ENCODE peak calls at places on chromosomes 4 and X, in seven cellular contexts. R is tibial artery; H is LoVo; J is stimulated activated CD8-positive, alpha-beta memory T cell treated with anti-CD3 and anti-CD28 coated beads, Interleukin-4, amount 100 ng/mL, for 4 hours; L is NCI-H1694; Q is hepatocyte; S is IMR-90. U is an unnamed sample.

GRCh38 chr4:10015140-10015753 is 6.0 kb downstream of the SLC2A9 start:
- DNase-seq in L (peak; percentile 34), J (no peak), R (no peak), S (peak; percentile 42), H (peak; percentile 35), Q (peak; percentile 58), U (peak; percentile 51)

GRCh38 chrX:123884809-123885408 is 25.1 kb downstream of the XIAP start:
- DNase-seq in S (peak; percentile 52), J (no peak), R (no peak), L (peak; percentile 73), H (peak; percentile 46), Q (peak; percentile 73), U (peak; percentile 63)

GRCh38 chrX:134694333-134694925 is 36.2 kb upstream of the PLAC1 start:
- DNase-seq in L (no peak), S (no peak), J (no peak), H (no peak), R (no peak), Q (no peak), U (no peak)

GRCh38 chrX:47611926-47612325 is 7.7 kb downstream of the SYN1 start:
- DNase-seq in Q (no peak), J (no peak), H (no peak), R (no peak), S (no peak), L (no peak), U (no peak)

GRCh38 chrX:69216911-69217310 is 51.7 kb upstream of the PJA1 start:
- DNase-seq in H (no peak), Q (no peak), J (no peak), R (peak; percentile 66), S (peak; percentile 5), L (no peak), U (no peak)

GRCh38 chrX:54184474-54184873 is 1.4 kb upstream of the FAM120C start:
- DNase-seq in Q (no peak), J (no peak), S (no peak), H (no peak), L (no peak), R (no peak), U (no peak)

GRCh38 chrX:154411322-154411980 is at the start of gene TAFAZZIN:
- DNase-seq in H (peak; percentile 60), J (no peak), Q (peak; percentile 84), R (peak; percentile 87), L (peak; percentile 20), S (peak; percentile 52), U (peak; percentile 50)

GRCh38 chrX:48957477-48957826 is at the start of gene OTUD5:
- DNase-seq in H (no peak), R (peak; percentile 79), Q (peak; percentile 66), J (peak; percentile 66), S (no peak), L (peak; percentile 54), U (no peak)

GRCh38 chr4:3703677-3704521 is 62.3 kb upstream of the ADRA2C start:
- DNase-seq in H (no peak), Q (no peak), L (no peak), R (peak; percentile 54), J (no peak), S (no peak), U (no peak)

GRCh38 chr4:43089730-43090129 is 197.2 kb downstream of the GRXCR1 start:
- DNase-seq in H (no peak), Q (no peak), S (peak; percentile 28), R (peak; percentile 74), J (no peak), L (no peak), U (peak; percentile 11)

GRCh38 chrX:155048997-155049619 is 21.8 kb downstream of the CMC4 start:
- DNase-seq in S (peak; percentile 55), J (no peak), H (no peak), Q (peak; percentile 54), R (no peak), L (peak; percentile 56), U (peak; percentile 68)

GRCh38 chrX:129193357-129193756 is 329.9 kb downstream of the SMARCA1 start:
- DNase-seq in J (no peak), H (peak; percentile 1), L (peak; percentile 8), Q (peak; percentile 6), S (no peak), R (no peak), U (no peak)

GRCh38 chr4:123096038-123096437 is 173.6 kb upstream of the NUDT6 start:
- DNase-seq in R (no peak), J (no peak), H (no peak), Q (no peak), S (no peak), L (no peak), U (no peak)

GRCh38 chrX:47651043-47651905 is 911 bp upstream of the ELK1 start:
- DNase-seq in J (no peak), H (no peak), R (no peak), L (no peak), S (no peak), Q (no peak), U (no peak)

GRCh38 chr4:121950680-121951569 is 935 bp downstream of the TRPC3 start:
- DNase-seq in S (peak; percentile 18), R (peak; percentile 66), L (no peak), J (no peak), H (no peak), Q (peak; percentile 49), U (no peak)

GRCh38 chr4:66929748-66930147 is 615.6 kb downstream of the CENPC start:
- DNase-seq in R (no peak), S (no peak), H (no peak), Q (no peak), J (no peak), L (peak; percentile 83), U (no peak)

GRCh38 chr4:97104006-97104405 is 1039.3 kb downstream of the STPG2 start:
- DNase-seq in J (no peak), S (no peak), H (no peak), R (no peak), Q (no peak), L (no peak), U (no peak)

GRCh38 chr4:130080872-130081451 is 985.0 kb downstream of the C4orf33 start:
- DNase-seq in L (no peak), H (no peak), Q (peak; percentile 10), S (no peak), R (no peak), J (no peak), U (no peak)

GRCh38 chr4:163622351-163623051 is 128.0 kb downstream of the TMA16 start:
- DNase-seq in H (no peak), J (no peak), Q (no peak), L (no peak), S (no peak), R (no peak), U (no peak)

GRCh38 chrX:69988955-69989394 is 60.8 kb downstream of the AWAT2 start:
- DNase-seq in H (no peak), Q (no peak), S (no peak), L (no peak), R (no peak), J (no peak), U (peak; percentile 20)

GRCh38 chrX:154444001-154444754 is at the start of gene FAM50A:
- DNase-seq in Q (peak; percentile 89), J (peak; percentile 52), S (peak; percentile 42), L (no peak), H (peak; percentile 66), R (peak; percentile 90), U (peak; percentile 43)

GRCh38 chr4:168524006-168524405 is 27.2 kb downstream of the PALLD start:
- DNase-seq in L (no peak), S (peak; percentile 88), H (no peak), J (no peak), R (no peak), Q (no peak), U (peak; percentile 92)

GRCh38 chr4:30619679-30620078 is 100.5 kb upstream of the PCDH7 start:
- DNase-seq in Q (no peak), J (no peak), S (no peak), H (no peak), R (no peak), L (no peak), U (peak; percentile 78)

GRCh38 chr4:139015948-139016451 is 419 bp downstream of the NOCT start:
- DNase-seq in J (no peak), S (peak; percentile 20), R (no peak), L (peak; percentile 3), Q (peak; percentile 67), H (peak; percentile 24), U (peak; percentile 32)

GRCh38 chr4:102869569-102870227 is 906 bp downstream of the CISD2 start:
- DNase-seq in Q (no peak), J (peak; percentile 55), R (no peak), S (peak; percentile 2), H (no peak), L (no peak), U (no peak)

GRCh38 chr4:173524218-173525117 is 5.6 kb downstream of the HAND2 start:
- DNase-seq in R (no peak), Q (no peak), L (no peak), H (no peak), S (no peak), J (no peak), U (no peak)